ENCODE peak calls at places on chromosome 1, in six cellular contexts. M is A673, G is AG08395, X is GM10248, I is germinal center, P is transverse colon. C is an unnamed sample.

GRCh38 chr1:156654700-156655099 is 12.8 kb downstream of the BCAN start:
- DNase-seq in X (no peak), P (no peak), G (no peak), M (no peak), I (no peak), C (no peak)

GRCh38 chr1:234719454-234720258 is 109.7 kb upstream of the IRF2BP2 start:
- DNase-seq in G (no peak), M (no peak), X (no peak), I (no peak), P (no peak), C (no peak)

GRCh38 chr1:107529511-107530149 is 388.8 kb downstream of the NTNG1 start:
- DNase-seq in I (peak; percentile 65), P (peak; percentile 19), M (peak; percentile 87), X (peak; percentile 70), G (peak; percentile 74), C (no peak)

GRCh38 chr1:230568008-230568407 is 74.3 kb upstream of the COG2 start:
- DNase-seq in P (peak; percentile 66), X (peak; percentile 11), I (no peak), G (no peak), M (no peak), C (peak; percentile 22)

GRCh38 chr1:206761369-206761768 is 9.2 kb upstream of the IL19 start:
- DNase-seq in X (no peak), I (no peak), P (no peak), M (no peak), G (peak; percentile 41), C (no peak)

GRCh38 chr1:238063454-238063853 is 172.7 kb upstream of the ZP4 start:
- DNase-seq in I (no peak), P (no peak), G (no peak), M (no peak), X (no peak), C (no peak)

GRCh38 chr1:6497215-6497866 is 5.9 kb upstream of the PLEKHG5 start:
- DNase-seq in G (peak; percentile 73), P (peak; percentile 57), I (peak; percentile 47), X (peak; percentile 67), M (peak; percentile 47), C (peak; percentile 82)

GRCh38 chr1:159188375-159188788 is 16.3 kb upstream of the ACKR1 start:
- DNase-seq in X (peak; percentile 74), G (peak; percentile 41), P (peak; percentile 53), M (peak; percentile 29), I (peak; percentile 81), C (peak; percentile 71)

GRCh38 chr1:70764747-70765146 is 282.9 kb downstream of the PTGER3 start:
- DNase-seq in X (no peak), I (no peak), G (peak; percentile 21), P (no peak), M (peak; percentile 36), C (no peak)

C was measured in left ventricle myocardium superior.